ENCODE peak calls at places on chromosome 13, in nine cellular contexts. D is A549; E is substantia nigra; S is SW 1271; Y is posterior vena cava; G is stimulated activated naive CD8-positive, alpha-beta T cell treated with anti-CD3 and anti-CD28 coated beads, Interleukin-15, Interleukin-2, amounts not matched to agents 100 U/mL and 50 U/mL, for 24 hours; F is activated CD4-positive, alpha-beta T cell treated with anti-CD3 and anti-CD28 coated beads for 48 hours; Q is stimulated activated CD8-positive, alpha-beta memory T cell treated with anti-CD3 and anti-CD28 coated beads, Interleukin-15, amount 100 ng/mL, for 24 hours; X is iris pigment epithelial cell. B is an unnamed sample.

GRCh38 chr13:74346960-74347359 is 212.8 kb upstream of the KLF12 start:
- DNase-seq in Y (no peak), G (no peak), X (no peak), E (no peak), Q (no peak), F (no peak), D (no peak), S (no peak), B (no peak)

GRCh38 chr13:102011539-102011938 is 390.3 kb downstream of the FGF14 start:
- DNase-seq in S (no peak), Y (no peak), E (no peak), D (no peak), X (no peak), Q (no peak), F (no peak), G (no peak), B (no peak)

GRCh38 chr13:75357576-75358295 is 124.2 kb downstream of the TBC1D4 start:
- DNase-seq in S (peak; percentile 56), Q (no peak), F (peak; percentile 67), D (peak; percentile 47), X (peak; percentile 84), G (peak; percentile 63), Y (no peak), E (no peak), B (peak; percentile 70)

GRCh38 chr13:35046587-35046986 is 104.5 kb downstream of the NBEA start:
- DNase-seq in E (no peak), Q (no peak), X (no peak), D (no peak), F (no peak), G (no peak), S (no peak), Y (no peak), B (no peak)

GRCh38 chr13:92221916-92222315 is 823.5 kb downstream of the GPC5 start:
- DNase-seq in S (no peak), G (no peak), D (no peak), E (no peak), Y (no peak), F (no peak), X (no peak), Q (no peak), B (no peak)

GRCh38 chr13:103194871-103195270 is 128.7 kb upstream of the SLC10A2 start:
- DNase-seq in D (no peak), Q (no peak), S (no peak), Y (no peak), E (no peak), F (no peak), G (no peak), X (no peak), B (no peak)

GRCh38 chr13:112891477-112892401 is 77.3 kb upstream of the MCF2L start:
- DNase-seq in Y (peak; percentile 76), G (no peak), X (no peak), D (no peak), F (no peak), E (no peak), S (no peak), Q (no peak), B (no peak)

GRCh38 chr13:47233734-47234133 is 336.9 kb upstream of the HTR2A start:
- DNase-seq in S (no peak), D (no peak), E (no peak), Q (no peak), G (no peak), F (no peak), Y (no peak), X (no peak), B (no peak)

GRCh38 chr13:99053636-99054233 is 75.9 kb upstream of the DOCK9 start:
- DNase-seq in D (no peak), S (no peak), Q (no peak), Y (no peak), F (no peak), X (no peak), G (no peak), E (no peak), B (no peak)

GRCh38 chr13:36778083-36778671 is 40.8 kb upstream of the RFXAP start:
- DNase-seq in F (no peak), D (no peak), E (no peak), Y (no peak), Q (no peak), X (peak; percentile 71), G (no peak), S (no peak), B (no peak)

GRCh38 chr13:46489586-46490023 is 63.4 kb upstream of the LRCH1 start:
- DNase-seq in S (no peak), F (no peak), Q (no peak), G (no peak), Y (no peak), E (no peak), D (no peak), X (peak; percentile 60), B (no peak)

GRCh38 chr13:66994097-66994496 is 236.0 kb downstream of the PCDH9 start:
- DNase-seq in D (peak; percentile 49), F (peak; percentile 31), X (peak; percentile 70), Q (no peak), E (peak; percentile 86), G (peak; percentile 20), Y (peak; percentile 75), S (no peak), B (no peak)

GRCh38 chr13:111584101-111584500 is 263.7 kb downstream of the TEX29 start:
- DNase-seq in D (no peak), Q (no peak), E (no peak), X (no peak), S (no peak), F (no peak), Y (no peak), G (no peak), B (peak; percentile 59)

GRCh38 chr13:35729926-35730627 is 253.6 kb upstream of the MAB21L1 start:
- DNase-seq in E (no peak), S (no peak), Q (no peak), X (no peak), Y (no peak), D (no peak), G (no peak), F (no peak), B (no peak)

GRCh38 chr13:74194856-74195255 is 60.7 kb upstream of the KLF12 start:
- DNase-seq in Q (no peak), E (no peak), X (no peak), G (no peak), S (no peak), D (no peak), Y (no peak), F (no peak), B (no peak)

GRCh38 chr13:35855531-35856019 is 275.6 kb downstream of the DCLK1 start:
- DNase-seq in Q (no peak), F (peak; percentile 12), G (peak; percentile 3), D (peak; percentile 27), S (peak; percentile 22), X (no peak), Y (no peak), E (no peak), B (peak; percentile 54)

GRCh38 chr13:49464621-49465325 is 20.7 kb downstream of the SETDB2 start:
- DNase-seq in S (no peak), Q (no peak), E (no peak), X (peak; percentile 76), Y (no peak), F (no peak), G (no peak), D (no peak), B (no peak)

GRCh38 chr13:43537124-43537523 is 249.6 kb downstream of the ENOX1 start:
- DNase-seq in X (peak; percentile 50), D (no peak), E (no peak), F (no peak), Y (no peak), G (no peak), S (no peak), Q (no peak), B (no peak)

GRCh38 chr13:31909889-31910551 is 121.6 kb upstream of the FRY start:
- DNase-seq in D (peak; percentile 4), G (peak; percentile 50), S (no peak), Q (peak; percentile 8), X (peak; percentile 58), Y (no peak), F (peak; percentile 54), E (peak; percentile 38), B (peak; percentile 65)

B was measured in NCI-H460.